ENCODE peak calls at places on chromosomes 11 and 22, in eight cellular contexts. One of them, this sample, is unnamed.

GRCh38 chr11:26578998-26579635 is 7.1 kb upstream of the MUC15 start:
- DNase-seq in stomach: no peak
- DNase-seq in H1: no peak
- DNase-seq in tibial nerve: no peak
- DNase-seq in HepG2: no peak
- DNase-seq in K562: no peak
- DNase-seq in upper lobe of left lung: no peak
- DNase-seq in ovary: no peak
- DNase-seq in this sample: no peak

GRCh38 chr11:120184946-120185677 is 25.7 kb upstream of the OAF start:
- DNase-seq in stomach: peak; percentile 63
- DNase-seq in HepG2: peak; percentile 93
- DNase-seq in ovary: peak; percentile 84
- DNase-seq in H1: peak; percentile 41
- DNase-seq in tibial nerve: peak; percentile 85
- DNase-seq in upper lobe of left lung: peak; percentile 19
- DNase-seq in K562: no peak
- DNase-seq in this sample: no peak

GRCh38 chr22:16824718-16825687 is at the start of gene XKR3:
- DNase-seq in H1: no peak
- DNase-seq in stomach: no peak
- DNase-seq in HepG2: no peak
- DNase-seq in K562: peak; percentile 43
- DNase-seq in tibial nerve: no peak
- DNase-seq in upper lobe of left lung: peak; percentile 45
- DNase-seq in ovary: no peak
- DNase-seq in this sample: no peak

GRCh38 chr11:22539851-22540376 is 85.7 kb downstream of the FANCF start:
- DNase-seq in K562: no peak
- DNase-seq in HepG2: peak; percentile 9
- DNase-seq in H1: no peak
- DNase-seq in ovary: no peak
- DNase-seq in tibial nerve: peak; percentile 15
- DNase-seq in upper lobe of left lung: no peak
- DNase-seq in stomach: no peak
- DNase-seq in this sample: no peak

GRCh38 chr11:112773256-112773655 is 188.0 kb upstream of the NCAM1 start:
- DNase-seq in H1: no peak
- DNase-seq in HepG2: no peak
- DNase-seq in ovary: no peak
- DNase-seq in stomach: no peak
- DNase-seq in tibial nerve: no peak
- DNase-seq in K562: no peak
- DNase-seq in upper lobe of left lung: no peak
- DNase-seq in this sample: no peak

GRCh38 chr11:27282141-27282590 is 80.8 kb downstream of the CCDC34 start:
- DNase-seq in K562: no peak
- DNase-seq in tibial nerve: peak; percentile 23
- DNase-seq in stomach: no peak
- DNase-seq in H1: no peak
- DNase-seq in upper lobe of left lung: no peak
- DNase-seq in HepG2: peak; percentile 60
- DNase-seq in ovary: peak; percentile 76
- DNase-seq in this sample: no peak

GRCh38 chr11:100830295-100830694 is 143.2 kb downstream of the ARHGAP42 start:
- DNase-seq in ovary: no peak
- DNase-seq in H1: no peak
- DNase-seq in HepG2: no peak
- DNase-seq in K562: no peak
- DNase-seq in upper lobe of left lung: peak; percentile 32
- DNase-seq in stomach: peak; percentile 41
- DNase-seq in tibial nerve: no peak
- DNase-seq in this sample: no peak

GRCh38 chr11:108973402-108974119 is 308.7 kb downstream of the DDX10 start:
- DNase-seq in upper lobe of left lung: no peak
- DNase-seq in ovary: no peak
- DNase-seq in K562: no peak
- DNase-seq in H1: no peak
- DNase-seq in tibial nerve: no peak
- DNase-seq in stomach: no peak
- DNase-seq in HepG2: no peak
- DNase-seq in this sample: no peak

GRCh38 chr11:78147807-78148206 is 8.4 kb upstream of the ALG8 start:
- DNase-seq in H1: no peak
- DNase-seq in tibial nerve: no peak
- DNase-seq in K562: no peak
- DNase-seq in upper lobe of left lung: no peak
- DNase-seq in ovary: no peak
- DNase-seq in HepG2: no peak
- DNase-seq in stomach: no peak
- DNase-seq in this sample: no peak

GRCh38 chr22:44583076-44583760 is 85.2 kb upstream of the RTL6 start:
- DNase-seq in tibial nerve: no peak
- DNase-seq in K562: no peak
- DNase-seq in ovary: no peak
- DNase-seq in stomach: no peak
- DNase-seq in upper lobe of left lung: peak; percentile 17
- DNase-seq in H1: no peak
- DNase-seq in HepG2: no peak
- DNase-seq in this sample: no peak

GRCh38 chr11:63504933-63505586 is 824 bp upstream of the LGALS12 start:
- DNase-seq in upper lobe of left lung: peak; percentile 62
- DNase-seq in K562: no peak
- DNase-seq in stomach: peak; percentile 86
- DNase-seq in HepG2: no peak
- DNase-seq in ovary: peak; percentile 65
- DNase-seq in H1: no peak
- DNase-seq in tibial nerve: no peak
- DNase-seq in this sample: no peak

GRCh38 chr22:23161574-23161973 is 16.3 kb downstream of the RAB36 start:
- DNase-seq in HepG2: no peak
- DNase-seq in K562: no peak
- DNase-seq in tibial nerve: no peak
- DNase-seq in H1: no peak
- DNase-seq in upper lobe of left lung: no peak
- DNase-seq in ovary: no peak
- DNase-seq in stomach: no peak
- DNase-seq in this sample: no peak

GRCh38 chr22:27883656-27884350 is 35.3 kb downstream of the PITPNB start:
- DNase-seq in stomach: no peak
- DNase-seq in tibial nerve: no peak
- DNase-seq in upper lobe of left lung: no peak
- DNase-seq in HepG2: no peak
- DNase-seq in K562: no peak
- DNase-seq in ovary: no peak
- DNase-seq in H1: peak; percentile 48
- DNase-seq in this sample: no peak

GRCh38 chr11:70536051-70536877 is 137.9 kb downstream of the CTTN start:
- DNase-seq in tibial nerve: no peak
- DNase-seq in H1: no peak
- DNase-seq in HepG2: no peak
- DNase-seq in stomach: no peak
- DNase-seq in upper lobe of left lung: no peak
- DNase-seq in K562: no peak
- DNase-seq in ovary: no peak
- DNase-seq in this sample: no peak
- TF ChIP-seq EP300 in tibial nerve: no peak
- TF ChIP-seq EP300 in H1: no peak
- TF ChIP-seq EP300 in HepG2: no peak
- TF ChIP-seq EP300 in stomach: no peak
- TF ChIP-seq EP300 in upper lobe of left lung: no peak
- TF ChIP-seq EP300 in K562: no peak
- TF ChIP-seq EP300 in ovary: no peak
- TF ChIP-seq EP300 in this sample: no peak

GRCh38 chr11:6320411-6321207 is at the start of gene CAVIN3:
- DNase-seq in H1: peak; percentile 81
- DNase-seq in tibial nerve: peak; percentile 85
- DNase-seq in upper lobe of left lung: peak; percentile 73
- DNase-seq in HepG2: no peak
- DNase-seq in ovary: peak; percentile 89
- DNase-seq in K562: peak; percentile 7
- DNase-seq in stomach: peak; percentile 70
- DNase-seq in this sample: peak; percentile 95

GRCh38 chr11:6319001-6319878 is 1.1 kb downstream of the CAVIN3 start:
- DNase-seq in H1: peak; percentile 73
- DNase-seq in HepG2: no peak
- DNase-seq in ovary: peak; percentile 68
- DNase-seq in tibial nerve: peak; percentile 8
- DNase-seq in K562: no peak
- DNase-seq in stomach: peak; percentile 40
- DNase-seq in upper lobe of left lung: peak; percentile 47
- DNase-seq in this sample: no peak

GRCh38 chr11:6321961-6322362 is 1.7 kb upstream of the CAVIN3 start:
- DNase-seq in stomach: no peak
- DNase-seq in tibial nerve: no peak
- DNase-seq in ovary: no peak
- DNase-seq in HepG2: no peak
- DNase-seq in upper lobe of left lung: no peak
- DNase-seq in H1: no peak
- DNase-seq in K562: no peak
- DNase-seq in this sample: no peak

GRCh38 chr11:6321356-6321755 is 1.1 kb upstream of the CAVIN3 start:
- DNase-seq in HepG2: no peak
- DNase-seq in H1: no peak
- DNase-seq in upper lobe of left lung: no peak
- DNase-seq in tibial nerve: no peak
- DNase-seq in ovary: no peak
- DNase-seq in K562: no peak
- DNase-seq in stomach: no peak
- DNase-seq in this sample: no peak

DNA sequence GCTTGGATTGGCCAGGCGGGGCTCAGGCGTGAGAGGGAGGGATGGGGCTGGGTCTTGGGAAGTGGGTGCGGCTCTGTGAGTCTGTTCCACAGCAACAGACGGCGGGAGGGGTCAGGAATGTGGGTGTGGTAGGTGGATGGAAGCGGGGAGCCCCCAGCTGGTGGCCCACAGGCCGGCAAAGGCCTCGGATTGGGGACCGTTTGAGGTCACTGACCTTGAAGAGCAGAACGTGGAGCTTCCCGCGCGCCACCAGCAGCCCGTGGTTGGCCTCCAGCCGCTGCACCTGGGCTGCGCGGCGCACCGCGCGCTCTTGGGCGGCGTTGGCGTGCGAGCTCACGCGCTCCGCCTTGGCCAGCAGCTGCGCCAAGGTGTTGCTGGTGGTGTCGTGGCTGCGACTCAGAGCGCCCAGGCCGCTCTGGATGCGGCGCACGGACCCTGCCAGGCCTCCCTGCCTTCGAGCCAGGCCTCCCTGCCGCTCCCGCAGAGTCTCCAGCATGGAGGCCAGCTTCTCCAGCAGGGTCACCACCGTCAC is 356 bp downstream of the CAVIN3 start:
- DNase-seq in H1: no peak
- DNase-seq in tibial nerve: peak; percentile 89
- DNase-seq in upper lobe of left lung: peak; percentile 95
- DNase-seq in HepG2: no peak
- DNase-seq in stomach: peak; percentile 86
- DNase-seq in K562: peak; percentile 15
- DNase-seq in ovary: peak; percentile 90
- DNase-seq in this sample: peak; percentile 96
- TF ChIP-seq POLR2A in H1: peak; percentile 85
- TF ChIP-seq POLR2A in tibial nerve: peak; percentile 65
- TF ChIP-seq POLR2A in upper lobe of left lung: no peak
- TF ChIP-seq POLR2A in HepG2: no peak
- TF ChIP-seq POLR2A in stomach: peak; percentile 38
- TF ChIP-seq POLR2A in K562: no peak
- TF ChIP-seq POLR2A in ovary: no peak
- TF ChIP-seq POLR2A in this sample: no peak

GRCh38 chr22:46473896-46474557 is 63.4 kb downstream of the CELSR1 start:
- DNase-seq in K562: no peak
- DNase-seq in ovary: no peak
- DNase-seq in H1: no peak
- DNase-seq in upper lobe of left lung: no peak
- DNase-seq in tibial nerve: no peak
- DNase-seq in HepG2: no peak
- DNase-seq in stomach: no peak
- DNase-seq in this sample: no peak

GRCh38 chr22:46469701-46470100 is 67.7 kb downstream of the CELSR1 start:
- DNase-seq in upper lobe of left lung: peak; percentile 68
- DNase-seq in ovary: no peak
- DNase-seq in stomach: peak; percentile 67
- DNase-seq in HepG2: peak; percentile 34
- DNase-seq in K562: no peak
- DNase-seq in tibial nerve: no peak
- DNase-seq in H1: no peak
- DNase-seq in this sample: no peak

GRCh38 chr22:46472722-46473016 is 64.8 kb downstream of the CELSR1 start:
- DNase-seq in H1: no peak
- DNase-seq in ovary: no peak
- DNase-seq in upper lobe of left lung: no peak
- DNase-seq in stomach: no peak
- DNase-seq in HepG2: no peak
- DNase-seq in K562: no peak
- DNase-seq in tibial nerve: no peak
- DNase-seq in this sample: no peak

GRCh38 chr22:46471901-46472721 is 65.3 kb downstream of the CELSR1 start:
- DNase-seq in H1: no peak
- DNase-seq in upper lobe of left lung: no peak
- DNase-seq in HepG2: no peak
- DNase-seq in K562: no peak
- DNase-seq in stomach: no peak
- DNase-seq in ovary: no peak
- DNase-seq in tibial nerve: no peak
- DNase-seq in this sample: no peak

GRCh38 chr22:46473021-46473779 is 64.2 kb downstream of the CELSR1 start:
- DNase-seq in ovary: no peak
- DNase-seq in tibial nerve: no peak
- DNase-seq in HepG2: no peak
- DNase-seq in stomach: no peak
- DNase-seq in K562: no peak
- DNase-seq in upper lobe of left lung: no peak
- DNase-seq in H1: no peak
- DNase-seq in this sample: no peak
- TF ChIP-seq EP300 in ovary: no peak
- TF ChIP-seq EP300 in tibial nerve: no peak
- TF ChIP-seq EP300 in HepG2: no peak
- TF ChIP-seq EP300 in stomach: no peak
- TF ChIP-seq EP300 in K562: no peak
- TF ChIP-seq EP300 in upper lobe of left lung: no peak
- TF ChIP-seq EP300 in H1: no peak
- TF ChIP-seq EP300 in this sample: no peak

DNA sequence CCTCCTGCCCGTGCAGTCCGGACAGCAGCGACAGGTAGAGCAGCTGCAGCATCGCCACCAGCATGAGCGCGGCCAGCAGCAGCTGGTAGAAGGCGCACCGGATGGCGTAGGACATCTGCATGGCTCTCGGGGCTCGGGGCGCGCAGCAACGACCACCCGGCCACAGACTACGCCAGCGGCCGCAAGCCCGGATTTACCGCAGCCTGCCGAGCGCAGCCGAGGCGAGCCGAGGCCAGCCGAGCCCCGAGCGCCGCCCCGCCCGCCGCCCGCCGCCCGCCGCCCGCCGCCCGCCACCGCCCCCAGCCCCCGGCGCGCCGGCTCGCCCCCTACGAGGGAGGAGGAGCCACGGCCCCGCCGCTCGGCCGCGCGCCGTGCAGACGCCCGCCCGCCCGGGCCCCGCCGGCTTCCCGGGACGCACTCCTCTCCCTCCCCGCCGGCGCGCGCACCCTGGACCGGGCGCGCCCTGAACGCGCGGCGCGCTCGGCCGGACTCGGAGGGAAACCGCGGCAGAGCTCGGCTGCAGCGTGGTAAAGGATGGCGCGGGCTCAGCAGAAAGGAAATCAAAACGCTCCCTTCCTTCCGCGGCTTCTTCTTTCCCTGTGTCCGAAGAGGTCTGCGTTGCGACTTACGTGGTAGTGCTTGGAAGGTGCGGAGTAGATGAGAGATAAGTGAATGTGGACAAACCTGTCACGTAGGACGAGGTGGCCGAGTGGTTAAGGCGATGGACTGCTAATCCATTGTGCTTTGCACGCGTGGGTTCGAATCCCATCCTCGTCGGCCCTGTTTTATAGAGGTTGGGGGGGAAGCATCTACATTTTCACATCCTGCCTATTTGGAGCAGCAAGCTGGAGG is at the start of gene B4GAT1:
- DNase-seq in tibial nerve: peak; percentile 93
- DNase-seq in H1: peak; percentile 84
- DNase-seq in stomach: peak; percentile 86
- DNase-seq in upper lobe of left lung: peak; percentile 83
- DNase-seq in HepG2: peak; percentile 68
- DNase-seq in ovary: peak; percentile 92
- DNase-seq in K562: peak; percentile 90
- DNase-seq in this sample: peak; percentile 97
- TF ChIP-seq POLR2A in tibial nerve: peak; percentile 28
- TF ChIP-seq POLR2A in H1: peak; percentile 51
- TF ChIP-seq POLR2A in stomach: no peak
- TF ChIP-seq POLR2A in upper lobe of left lung: no peak
- TF ChIP-seq POLR2A in HepG2: peak; percentile 54
- TF ChIP-seq POLR2A in ovary: peak; percentile 36
- TF ChIP-seq POLR2A in K562: peak; percentile 69
- TF ChIP-seq POLR2A in this sample: no peak

This sample was measured in esophagus muscularis mucosa.